ENCODE peak calls at places on chromosomes 13 and 19, in six cellular contexts. O is NCI-H1436; S is fibroblast of mammary gland; G is left ventricle myocardium inferior; I is H9; Y is CD4-positive, CD25-positive, alpha-beta regulatory T cell. T is an unnamed sample.

GRCh38 chr19:49801966-49802661 is 11.0 kb downstream of the FUZ start:
- DNase-seq in O (peak), S (peak), G (peak), I (peak), Y (no peak), T (peak)

GRCh38 chr13:40611004-40611403 is 55.4 kb downstream of the FOXO1 start:
- DNase-seq in O (no peak), S (no peak), G (no peak), I (no peak), Y (no peak), T (no peak)

GRCh38 chr13:41813426-41813825 is 147.5 kb downstream of the VWA8 start:
- DNase-seq in O (no peak), S (peak), G (no peak), I (no peak), Y (no peak), T (no peak)

GRCh38 chr19:44723952-44724319 is 24.6 kb upstream of the BCL3 start:
- DNase-seq in O (peak), S (peak), G (peak), I (peak), Y (peak), T (peak)

GRCh38 chr19:18063463-18063862 is 23.3 kb downstream of the IL12RB1 start:
- DNase-seq in O (no peak), S (no peak), G (no peak), I (peak), Y (no peak), T (peak)

GRCh38 chr19:31263317-31263716 is 85.9 kb downstream of the TSHZ3 start:
- DNase-seq in O (no peak), S (no peak), G (no peak), I (peak), Y (no peak), T (no peak)

GRCh38 chr19:32749361-32749760 is 29.8 kb downstream of the TDRD12 start:
- DNase-seq in O (no peak), S (no peak), G (no peak), I (no peak), Y (no peak), T (no peak)

GRCh38 chr19:4059931-4060620 is 6.6 kb downstream of the ZBTB7A start:
- DNase-seq in O (no peak), S (peak), G (peak), I (peak), Y (peak), T (peak)

GRCh38 chr19:46495789-46496099 is at the start of gene PNMA8B:
- DNase-seq in O (peak), S (no peak), G (peak), I (peak), Y (peak), T (peak)

GRCh38 chr19:49328741-49329140 is 3.8 kb upstream of the SLC6A16 start:
- DNase-seq in O (no peak), S (no peak), G (no peak), I (no peak), Y (no peak), T (no peak)

GRCh38 chr13:113321546-113321945 is 24.5 kb downstream of the LAMP1 start:
- DNase-seq in O (no peak), S (no peak), G (no peak), I (no peak), Y (no peak), T (no peak)

GRCh38 chr19:4916292-4917082 is 7.2 kb downstream of the UHRF1 start:
- DNase-seq in O (no peak), S (no peak), G (no peak), I (no peak), Y (peak), T (no peak)

GRCh38 chr19:28883241-28883693 is 329.7 kb downstream of the UQCRFS1 start:
- DNase-seq in O (no peak), S (peak), G (peak), I (peak), Y (no peak), T (peak)

GRCh38 chr19:4172861-4173473 is 9.4 kb downstream of the SIRT6 start:
- DNase-seq in O (no peak), S (no peak), G (peak), I (peak), Y (peak), T (peak)

GRCh38 chr19:39506944-39507714 is 7.8 kb upstream of the SELENOV start:
- DNase-seq in O (no peak), S (peak), G (no peak), I (peak), Y (no peak), T (peak)

GRCh38 chr13:110726726-110727125 is 13.2 kb downstream of the ING1 start:
- DNase-seq in O (no peak), S (no peak), G (no peak), I (no peak), Y (no peak), T (no peak)

GRCh38 chr19:3054972-3055740 is 7.1 kb downstream of the TLE5 start:
- DNase-seq in O (no peak), S (no peak), G (no peak), I (no peak), Y (no peak), T (peak)

GRCh38 chr19:45159204-45159970 is 1.4 kb downstream of the NKPD1 start:
- DNase-seq in O (no peak), S (no peak), G (no peak), I (no peak), Y (no peak), T (no peak)

GRCh38 chr13:42615691-42616090 is 41.7 kb downstream of the TNFSF11 start:
- DNase-seq in O (no peak), S (peak), G (no peak), I (no peak), Y (no peak), T (no peak)

GRCh38 chr19:18415177-18415867 is 3.9 kb upstream of the SSBP4 start:
- DNase-seq in O (peak), S (peak), G (peak), I (peak), Y (no peak), T (peak)

GRCh38 chr13:48160879-48161278 is 66.0 kb upstream of the MED4 start:
- DNase-seq in O (no peak), S (peak), G (peak), I (no peak), Y (no peak), T (peak)

GRCh38 chr19:46355234-46355990 is 8.5 kb downstream of the PPP5C start:
- DNase-seq in O (no peak), S (no peak), G (no peak), I (no peak), Y (no peak), T (peak)

GRCh38 chr19:4957981-4958380 is 10.9 kb upstream of the KDM4B start:
- DNase-seq in O (no peak), S (no peak), G (no peak), I (no peak), Y (no peak), T (peak)

GRCh38 chr19:8028951-8029491 is 23.5 kb upstream of the CCL25 start:
- DNase-seq in O (no peak), S (peak), G (no peak), I (peak), Y (no peak), T (no peak)

GRCh38 chr13:83845121-83845520 is 37.2 kb downstream of the SLITRK1 start:
- DNase-seq in O (no peak), S (no peak), G (no peak), I (no peak), Y (no peak), T (no peak)

GRCh38 chr13:41019027-41019487 is at the start of gene ELF1:
- DNase-seq in O (no peak), S (peak), G (no peak), I (no peak), Y (peak), T (peak)

GRCh38 chr19:5225486-5226345 is 114.9 kb downstream of the PTPRS start:
- DNase-seq in O (peak), S (no peak), G (no peak), I (peak), Y (no peak), T (no peak)

GRCh38 chr13:84745051-84745551 is 862.8 kb upstream of the SLITRK1 start:
- DNase-seq in O (no peak), S (no peak), G (no peak), I (no peak), Y (no peak), T (no peak)